ENCODE peak calls at places on chromosomes 7 and 10, in seven cellular contexts. S is ovary, G is A549, N is tibial nerve, Y is K562, R is suprapubic skin, M is transverse colon. V is an unnamed sample. For H3K4me1, the result is how much of the 10 kb centered on the place peaks cover.

GRCh38 chr10:29826221-29826620 is 191.4 kb upstream of the SVIL start:
- DNase-seq in M (no peak), G (no peak), R (no peak), S (no peak), Y (no peak), N (no peak), V (no peak)

GRCh38 chr7:4612939-4613841 is 68.9 kb upstream of the FOXK1 start:
- DNase-seq in G (no peak), R (peak), M (peak), N (no peak), S (no peak), Y (peak), V (no peak)

GRCh38 chr7:131108212-131108980 is 219.3 kb upstream of the MKLN1 start:
- DNase-seq in M (peak), N (no peak), G (peak), R (no peak), Y (peak), S (no peak), V (peak)

GRCh38 chr7:14596421-14596820 is 306.1 kb downstream of the DGKB start:
- DNase-seq in Y (no peak), S (no peak), G (no peak), R (no peak), N (no peak), M (no peak), V (no peak)

GRCh38 chr10:81179805-81180452 is 642.2 kb downstream of the SH2D4B start:
- DNase-seq in G (peak), M (peak), R (no peak), S (no peak), N (no peak), Y (peak), V (no peak)

GRCh38 chr7:128004623-128005022 is 26.6 kb downstream of the LRRC4 start:
- DNase-seq in G (no peak), Y (no peak), M (no peak), S (no peak), R (no peak), N (no peak), V (no peak)

GRCh38 chr7:28666144-28666543 is 253.8 kb downstream of the CREB5 start:
- DNase-seq in S (no peak), N (no peak), R (no peak), M (no peak), Y (no peak), G (no peak), V (no peak)

GRCh38 chr7:117661312-117661711 is 181.5 kb downstream of the CFTR start:
- DNase-seq in S (no peak), G (no peak), R (no peak), N (no peak), Y (no peak), M (no peak), V (no peak)

GRCh38 chr10:17453377-17454091 is 861 bp downstream of the ST8SIA6 start:
- DNase-seq in N (peak), Y (peak), M (peak), S (no peak), G (peak), R (peak), V (peak)

GRCh38 chr7:98284335-98285036 is 3.0 kb downstream of the BRI3 start:
- DNase-seq in R (no peak), G (peak), Y (no peak), N (peak), S (peak), M (peak), V (peak)

GRCh38 chr10:132389631-132390454 is 7.2 kb upstream of the PWWP2B start:
- DNase-seq in S (peak), G (no peak), R (peak), M (peak), N (no peak), Y (no peak), V (peak)

GRCh38 chr10:102230264-102230860 is 4.3 kb downstream of the ELOVL3 start:
- DNase-seq in N (no peak), G (peak), R (no peak), S (peak), Y (peak), M (peak), V (peak)

GRCh38 chr7:1466524-1467271 is 7.4 kb upstream of the MICALL2 start:
- DNase-seq in N (peak), M (peak), Y (peak), S (peak), R (peak), G (peak), V (peak)

GRCh38 chr7:112510032-112510742 is 29.4 kb downstream of the LSMEM1 start:
- DNase-seq in N (no peak), Y (no peak), S (no peak), G (no peak), R (no peak), M (no peak), V (peak)

GRCh38 chr10:100020161-100020882 is 10.6 kb upstream of the DNMBP start:
- DNase-seq in G (peak), N (no peak), M (no peak), Y (no peak), S (no peak), R (no peak), V (no peak)

GRCh38 chr7:44962483-44963251 is 16.1 kb downstream of the MYO1G start:
- DNase-seq in N (no peak), G (no peak), S (no peak), M (no peak), Y (no peak), R (peak), V (peak)

GRCh38 chr10:27440021-27440420 is 64.1 kb upstream of the RAB18 start:
- DNase-seq in M (no peak), S (no peak), G (no peak), N (no peak), R (no peak), Y (no peak), V (no peak)

GRCh38 chr10:124998624-124999291 is 56.8 kb downstream of the ZRANB1 start:
- DNase-seq in S (no peak), N (no peak), G (no peak), Y (no peak), M (peak), R (peak), V (peak)

GRCh38 chr7:131285558-131285957 is 42.1 kb upstream of the MKLN1 start:
- DNase-seq in S (no peak), N (peak), G (no peak), Y (no peak), R (no peak), M (no peak), V (no peak)

GRCh38 chr10:75782463-75783248 is 351.2 kb downstream of the LRMDA start:
- DNase-seq in S (no peak), Y (no peak), G (no peak), R (no peak), M (no peak), N (no peak), V (no peak)

GRCh38 chr7:45886931-45887667 is 1.2 kb upstream of the IGFBP1 start:
- DNase-seq in M (no peak), S (no peak), Y (no peak), R (no peak), G (no peak), N (no peak), V (no peak)

GRCh38 chr10:93873427-93874115 is 20.2 kb upstream of the SLC35G1 start:
- DNase-seq in Y (peak), N (no peak), M (no peak), G (peak), R (no peak), S (no peak), V (no peak)

GRCh38 chr10:50310560-50311174 is 59.4 kb upstream of the ASAH2 start:
- DNase-seq in R (no peak), G (peak), M (peak), N (no peak), S (no peak), Y (peak), V (no peak)

GRCh38 chr10:35398355-35398754 is 62.0 kb downstream of the CCNY start:
- DNase-seq in N (no peak), Y (no peak), G (no peak), R (no peak), S (no peak), M (no peak), V (no peak)

GRCh38 chr7:30166155-30166840 is 31.5 kb downstream of the MTURN start:
- DNase-seq in N (no peak), R (no peak), Y (no peak), G (no peak), M (peak), S (no peak), V (no peak)

GRCh38 chr7:55124989-55125875 is 106.4 kb downstream of the EGFR start:
- DNase-seq in Y (no peak), M (no peak), R (no peak), S (no peak), N (no peak), G (peak), V (no peak)
- H3K4me1 ChIP-seq in Y (under half), M (half or more), R (half or more), S (under half), N (under half), G (half or more), V (half or more)

DNA sequence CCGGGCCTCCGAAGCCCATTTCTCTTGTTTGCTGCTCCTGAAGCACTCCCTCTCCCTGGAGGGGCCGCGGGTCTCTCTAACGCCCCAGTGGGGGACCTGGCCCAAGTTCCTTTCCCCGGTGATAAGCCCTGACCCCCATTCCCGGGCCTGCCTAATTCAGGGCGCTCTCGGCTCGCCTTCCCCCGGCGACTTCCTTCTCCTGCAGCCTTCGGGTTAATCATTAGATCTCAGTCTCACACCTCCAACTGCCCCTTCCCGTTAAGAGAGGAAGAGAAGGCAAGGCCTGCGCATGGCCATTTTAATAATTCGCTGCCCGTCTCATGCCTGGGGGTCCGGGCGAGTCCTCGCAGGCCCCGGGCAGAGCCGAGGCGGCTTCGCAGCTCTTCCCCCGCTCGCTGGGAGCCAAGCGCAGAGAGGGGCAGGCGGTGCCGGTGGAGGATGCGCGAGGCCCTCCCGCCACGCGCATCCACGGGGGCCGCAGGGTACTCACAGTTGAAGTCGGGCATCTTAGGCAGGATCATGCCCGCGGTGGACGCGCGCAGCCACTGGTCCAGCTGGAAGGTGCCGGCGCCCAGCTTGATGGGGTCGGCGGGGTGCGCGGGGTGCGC is 1.2 kb downstream of the MNX1 start:
- DNase-seq in G (peak), N (no peak), S (no peak), R (peak), Y (no peak), M (peak), V (peak)
- H3K4me3 ChIP-seq in G (peak), N (no peak), S (no peak), R (peak), Y (peak), M (peak), V (peak)

GRCh38 chr7:35037526-35038339 is 448 bp upstream of the DPY19L1 start:
- DNase-seq in N (peak), G (peak), Y (peak), S (peak), R (peak), M (peak), V (peak)
- TF ChIP-seq EP300 in N (no peak), G (no peak), Y (no peak), S (no peak), R (no peak), M (no peak), V (no peak)

DNA sequence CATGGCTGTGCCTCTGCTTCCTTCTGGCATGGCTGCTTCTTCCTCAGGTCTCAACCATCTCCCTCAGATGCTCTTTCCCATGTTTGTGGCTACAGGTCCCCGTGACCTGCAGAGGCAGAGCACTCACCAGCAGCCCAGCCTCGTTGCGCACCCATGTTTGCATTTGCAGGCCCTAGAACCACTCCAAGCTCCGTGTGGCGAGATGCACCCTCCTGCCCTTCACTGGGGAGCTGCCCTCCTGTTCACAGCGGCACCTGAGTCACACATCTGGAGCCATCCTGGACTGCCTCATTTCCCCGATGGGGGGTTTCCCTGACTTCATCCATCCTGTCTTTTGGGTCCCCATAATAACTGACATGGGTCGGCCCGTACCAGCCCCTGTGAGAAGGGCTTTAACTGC is 35.9 kb downstream of the EGFR start:
- DNase-seq in M (no peak), G (no peak), R (no peak), N (no peak), Y (no peak), S (no peak), V (peak)
- H3K4me1 ChIP-seq in M (under half), G (half or more), R (half or more), N (under half), Y (under half), S (under half), V (under half)

GRCh38 chr7:158738841-158739240 is 34.2 kb upstream of the NCAPG2 start:
- DNase-seq in R (no peak), G (no peak), N (no peak), M (no peak), S (no peak), Y (no peak), V (peak)
- H3K4me3 ChIP-seq in R (no peak), G (no peak), N (no peak), M (no peak), S (no peak), Y (no peak), V (no peak)

GRCh38 chr10:114492351-114493037 is 88.2 kb upstream of the AFAP1L2 start:
- DNase-seq in G (no peak), Y (no peak), M (no peak), N (no peak), R (no peak), S (no peak), V (no peak)
- TF ChIP-seq EP300 in G (no peak), Y (no peak), M (no peak), N (no peak), R (no peak), S (no peak), V (no peak)

GRCh38 chr7:78253850-78254249 is 455.3 kb downstream of the PHTF2 start:
- DNase-seq in Y (no peak), N (no peak), S (no peak), G (no peak), R (no peak), M (no peak), V (no peak)

GRCh38 chr7:78248867-78249266 is 450.3 kb downstream of the PHTF2 start:
- DNase-seq in N (no peak), G (no peak), R (no peak), S (no peak), M (no peak), Y (no peak), V (no peak)

GRCh38 chr7:78254397-78255055 is 456.0 kb downstream of the PHTF2 start:
- DNase-seq in R (no peak), S (no peak), G (no peak), Y (no peak), N (no peak), M (no peak), V (no peak)
- H3K4me1 ChIP-seq in R (under half), S (under half), G (under half), Y (under half), N (under half), M (under half), V (under half)

DNA sequence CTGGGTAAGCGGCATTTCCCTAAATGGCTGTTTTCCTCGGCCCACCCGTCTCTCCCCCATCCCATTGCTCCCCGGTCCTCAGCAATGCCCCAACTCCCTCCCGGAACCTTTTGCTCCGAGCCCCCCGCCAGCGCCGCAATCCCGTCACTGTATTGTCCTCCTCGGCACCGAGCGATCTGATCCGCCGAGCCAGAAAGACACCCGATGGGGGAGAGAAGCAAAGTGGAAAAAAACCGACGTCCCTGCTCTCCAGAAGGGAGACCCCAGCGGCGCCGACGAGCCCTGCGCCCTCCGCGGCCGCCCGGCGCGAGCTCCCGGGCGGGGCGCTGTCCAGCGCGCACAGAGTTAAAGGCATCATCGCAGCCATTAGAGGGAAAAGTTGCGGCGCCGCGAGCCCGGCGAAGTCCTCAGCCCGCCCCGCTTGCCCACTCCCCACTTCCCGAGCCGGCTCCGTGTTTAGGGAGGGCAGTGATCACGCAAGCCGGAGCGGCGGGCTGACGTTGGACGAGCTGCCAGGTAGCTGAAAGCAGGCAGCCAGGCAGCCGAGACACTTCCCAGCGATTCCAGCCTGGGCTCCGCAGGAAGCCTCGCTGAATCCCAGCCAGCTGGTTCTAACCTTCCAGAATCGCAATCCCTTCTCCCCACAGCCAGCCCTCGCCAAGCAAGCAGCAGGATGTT is at the start of gene VSTM2A:
- DNase-seq in Y (no peak), S (no peak), M (no peak), N (no peak), G (no peak), R (no peak), V (no peak)
- H3K4me3 ChIP-seq in Y (no peak), S (peak), M (peak), N (peak), G (peak), R (peak), V (peak)

GRCh38 chr10:88958721-88959120 is 6.1 kb upstream of the ACTA2 start:
- DNase-seq in M (no peak), S (no peak), G (no peak), N (no peak), R (no peak), Y (no peak), V (no peak)

GRCh38 chr10:88962336-88962735 is 9.8 kb upstream of the ACTA2 start:
- DNase-seq in N (no peak), Y (no peak), M (no peak), R (no peak), G (no peak), S (no peak), V (no peak)

GRCh38 chr10:88963318-88963717 is 10.7 kb upstream of the ACTA2 start:
- DNase-seq in S (no peak), G (no peak), M (no peak), R (no peak), N (no peak), Y (no peak), V (no peak)

GRCh38 chr10:88960854-88961253 is 8.3 kb upstream of the ACTA2 start:
- DNase-seq in R (no peak), M (no peak), N (no peak), G (no peak), Y (no peak), S (no peak), V (no peak)

GRCh38 chr10:88961266-88961665 is 8.7 kb upstream of the ACTA2 start:
- DNase-seq in N (no peak), R (no peak), M (no peak), G (no peak), Y (no peak), S (no peak), V (no peak)
- TF ChIP-seq EP300 in N (no peak), R (no peak), M (no peak), G (no peak), Y (no peak), S (no peak), V (no peak)

DNA sequence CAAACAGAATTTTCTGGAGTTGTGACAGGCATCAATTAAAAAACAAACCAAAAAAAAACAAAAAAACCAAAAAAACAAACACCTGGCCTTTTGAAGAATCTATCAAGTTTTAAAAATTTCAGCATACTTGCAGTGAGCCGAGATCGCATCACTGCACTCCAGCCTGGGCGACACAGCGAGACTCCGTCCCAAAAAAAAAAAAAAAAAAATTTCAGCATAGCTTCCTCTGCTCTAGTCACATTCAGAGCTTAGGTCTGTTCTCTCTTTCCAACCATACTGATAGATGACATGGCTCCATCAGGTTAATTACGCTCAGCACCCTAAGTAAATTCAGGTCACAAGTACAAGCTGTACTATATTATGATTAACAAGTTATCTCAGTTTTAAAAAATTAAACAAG is 3.1 kb downstream of the KBTBD2 start:
- DNase-seq in R (no peak), S (no peak), N (no peak), G (no peak), M (no peak), Y (peak), V (no peak)
- H3K4me1 ChIP-seq in R (half or more), S (under half), N (under half), G (under half), M (under half), Y (under half), V (half or more)

V was measured in upper lobe of left lung.